ENCODE peak calls at places on chromosomes 2 and 18, in five cellular contexts. X is WTC11, E is K562, Q is A549, G is HepG2. H is an unnamed sample.
A peak's percentile ranks its signal among the peaks of the same experiment; 100 is the strongest.

GRCh38 chr18:34918856-34919255 is 122.4 kb upstream of the MAPRE2 start:
- DNase-seq in E (no peak), Q (no peak), X (no peak), G (peak; percentile 64), H (no peak)

GRCh38 chr18:5693637-5694175 is 149.9 kb upstream of the EPB41L3 start:
- DNase-seq in E (no peak), Q (no peak), X (no peak), G (no peak), H (no peak)

GRCh38 chr2:121246704-121247255 is 38.2 kb downstream of the TFCP2L1 start:
- DNase-seq in E (no peak), Q (no peak), X (no peak), G (no peak), H (no peak)

GRCh38 chr2:229852565-229852964 is 69.2 kb downstream of the TRIP12 start:
- DNase-seq in Q (no peak), E (peak; percentile 32), X (no peak), G (no peak), H (peak; percentile 42)

GRCh38 chr2:155301221-155301620 is 602.7 kb downstream of the KCNJ3 start:
- DNase-seq in X (no peak), E (no peak), Q (no peak), G (no peak), H (no peak)

GRCh38 chr18:27240383-27240782 is 55.3 kb upstream of the CHST9 start:
- DNase-seq in E (no peak), G (no peak), X (no peak), Q (no peak), H (no peak)

GRCh38 chr2:62569907-62570793 is 64.2 kb upstream of the TMEM17 start:
- DNase-seq in Q (peak; percentile 91), X (peak; percentile 50), E (no peak), G (peak; percentile 100), H (no peak)

GRCh38 chr2:14616342-14616741 is 16.2 kb upstream of the LRATD1 start:
- DNase-seq in E (no peak), G (peak; percentile 20), Q (no peak), X (no peak), H (no peak)

GRCh38 chr2:177572236-177572671 is 179.7 kb downstream of the AGPS start:
- DNase-seq in G (peak; percentile 80), Q (no peak), E (no peak), X (no peak), H (no peak)

GRCh38 chr2:115529627-115530026 is 1087.2 kb downstream of the DPP10 start:
- DNase-seq in E (no peak), Q (no peak), X (no peak), G (no peak), H (no peak)

DNA sequence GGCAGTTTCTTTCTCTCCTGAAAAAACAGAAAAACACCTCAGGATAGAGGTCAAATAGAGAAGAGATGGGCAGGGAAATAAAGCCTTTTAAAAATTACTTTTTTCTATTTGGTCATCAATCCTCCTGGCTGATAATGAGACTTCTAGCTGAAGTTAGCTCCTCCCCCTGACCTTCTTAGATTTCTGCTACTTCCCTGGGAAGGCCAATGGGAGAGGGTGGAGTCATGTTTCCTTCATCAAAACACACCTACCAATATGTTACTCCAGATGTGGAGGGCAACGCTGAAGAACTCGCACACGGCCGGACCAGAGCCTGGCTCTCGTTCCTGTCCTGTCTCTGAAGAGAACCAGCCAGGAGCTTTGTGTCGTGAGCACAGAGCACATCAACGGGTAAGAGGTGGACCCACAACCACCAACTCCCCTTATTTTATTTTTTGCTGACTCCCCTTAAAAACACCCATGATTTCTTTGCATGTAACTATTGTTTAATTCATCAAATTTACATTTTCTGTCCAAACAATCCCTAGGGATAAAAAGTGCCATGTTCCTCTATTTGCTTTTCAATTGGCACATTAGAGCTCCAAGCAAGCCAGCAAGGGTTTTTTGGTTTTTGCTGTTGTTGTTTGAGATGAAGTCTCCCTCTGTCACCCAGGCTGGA is 94.9 kb downstream of the ADD2 start:
- DNase-seq in X (no peak), G (no peak), E (peak; percentile 39), Q (no peak), H (no peak)
- TF ChIP-seq ESRRA in X (no peak), G (no peak), E (no peak), Q (no peak), H (no peak)

DNA sequence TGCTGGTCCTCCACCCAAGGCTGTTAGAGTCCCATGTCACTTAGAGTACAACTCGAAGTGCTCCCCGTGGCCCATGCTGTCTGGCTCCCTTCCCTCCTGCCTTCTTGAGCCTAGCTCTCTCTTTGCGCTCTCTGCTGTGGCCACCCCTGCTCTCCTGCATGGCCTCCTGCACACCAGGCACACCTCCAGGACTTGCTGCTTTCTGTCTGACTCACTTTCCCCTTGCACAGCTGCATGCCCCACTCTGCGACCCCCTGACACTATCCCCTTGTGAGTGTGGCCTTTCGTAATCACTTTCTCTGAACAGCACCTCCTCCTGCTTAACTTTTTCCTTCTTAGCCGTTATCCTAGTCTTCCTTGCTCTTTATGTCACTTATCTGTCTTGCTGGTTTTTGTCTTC is 343.6 kb downstream of the TGIF1 start:
- DNase-seq in E (no peak), X (no peak), Q (no peak), G (no peak), H (no peak)
- TF ChIP-seq ESRRA in E (no peak), X (no peak), Q (no peak), G (no peak), H (no peak)

GRCh38 chr18:1917546-1917945 is 653.8 kb downstream of the METTL4 start:
- DNase-seq in X (no peak), Q (no peak), G (no peak), E (no peak), H (no peak)

GRCh38 chr18:1914489-1914888 is 656.8 kb downstream of the METTL4 start:
- DNase-seq in G (peak; percentile 1), Q (peak; percentile 0), E (peak; percentile 9), X (no peak), H (no peak)

GRCh38 chr18:1917141-1917540 is 654.2 kb downstream of the METTL4 start:
- DNase-seq in E (no peak), X (no peak), G (no peak), Q (no peak), H (no peak)
- TF ChIP-seq ESRRA in E (no peak), X (no peak), G (no peak), Q (no peak), H (no peak)

GRCh38 chr2:231687133-231687852 is 21.0 kb upstream of the PTMA start:
- DNase-seq in G (peak; percentile 81), Q (peak; percentile 70), X (peak; percentile 92), E (peak; percentile 83), H (no peak)

GRCh38 chr2:231685349-231686191 is 22.8 kb upstream of the PTMA start:
- DNase-seq in G (peak; percentile 61), X (peak; percentile 57), E (no peak), Q (no peak), H (no peak)

GRCh38 chr2:231687961-231688360 is 20.4 kb upstream of the PTMA start:
- DNase-seq in Q (no peak), E (no peak), G (no peak), X (no peak), H (no peak)

GRCh38 chr2:231684314-231685223 is 23.8 kb upstream of the PTMA start:
- DNase-seq in E (no peak), Q (no peak), G (no peak), X (no peak), H (no peak)

GRCh38 chr2:231686192-231687100 is 21.9 kb upstream of the PTMA start:
- DNase-seq in Q (no peak), E (no peak), G (no peak), X (no peak), H (no peak)
- TF ChIP-seq ESRRA in Q (no peak), E (no peak), G (no peak), X (no peak), H (no peak)

DNA sequence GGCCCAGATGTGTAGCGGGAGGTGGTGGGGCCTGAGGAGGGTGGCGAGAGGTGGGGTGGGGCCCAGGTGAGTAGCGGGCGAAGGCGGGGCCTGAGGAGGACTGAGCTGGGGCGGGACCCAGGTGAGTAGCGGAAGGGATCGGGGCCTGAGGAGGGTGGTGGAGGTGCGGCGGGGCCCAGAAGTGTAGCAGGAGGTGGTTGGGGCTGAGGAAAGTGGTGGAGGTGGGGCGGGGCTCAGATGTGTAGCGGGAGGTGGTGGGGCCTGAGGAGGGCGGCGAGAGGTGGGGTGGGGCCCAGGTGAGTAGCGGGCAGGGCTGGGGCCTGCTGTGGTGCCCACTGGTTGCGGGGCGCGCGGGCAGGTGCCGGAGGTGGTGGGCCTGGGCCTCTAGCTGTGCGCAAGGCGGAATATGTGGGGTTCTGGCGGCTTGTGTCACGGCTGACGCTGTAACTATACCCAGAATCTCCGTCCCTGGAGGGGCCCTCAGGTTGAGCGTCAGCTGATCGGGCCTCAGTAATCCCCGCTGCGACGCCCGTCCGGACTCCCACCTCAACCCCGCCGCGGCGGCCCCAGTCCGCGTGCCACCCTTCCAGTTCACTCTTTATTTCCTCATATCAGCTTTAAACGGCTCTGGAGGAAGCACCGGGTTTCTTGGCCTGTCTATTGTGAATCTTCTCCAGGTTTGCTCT is 866 bp upstream of the SF3B6 start:
- DNase-seq in G (no peak), Q (no peak), X (no peak), E (peak; percentile 42), H (no peak)
- TF ChIP-seq ESRRA in G (no peak), Q (no peak), X (no peak), E (no peak), H (no peak)

GRCh38 chr2:30217644-30218361 is 13.5 kb upstream of the LBH start:
- DNase-seq in G (no peak), X (no peak), E (no peak), Q (no peak), H (peak; percentile 48)
- TF ChIP-seq ESRRA in G (no peak), X (no peak), E (no peak), Q (no peak), H (no peak)